ENCODE peak calls at places on chromosomes 2 and 18, in seven cellular contexts. X is heart right ventricle, K is WTC11, C is cardiac muscle cell, F is dorsolateral prefrontal cortex, I is BJ, S is psoas muscle. T is an unnamed sample.

GRCh38 chr2:218500501-218501060 is 67.6 kb downstream of the USP37 start:
- DNase-seq in F (no peak), C (no peak), S (no peak), I (no peak), X (no peak), K (no peak), T (no peak)

GRCh38 chr18:34767601-34768027 is 57.5 kb downstream of the DTNA start:
- DNase-seq in F (no peak), X (no peak), C (peak; percentile 64), K (no peak), I (peak; percentile 80), S (no peak), T (no peak)

GRCh38 chr2:102357975-102358374 is 2.4 kb downstream of the IL18R1 start:
- DNase-seq in I (no peak), C (no peak), F (no peak), S (no peak), X (no peak), K (no peak), T (no peak)

GRCh38 chr2:241808701-241809382 is at the start of gene NEU4:
- DNase-seq in S (peak; percentile 36), I (no peak), X (no peak), K (no peak), C (no peak), F (peak; percentile 17), T (no peak)

GRCh38 chr2:100018794-100019193 is 123.6 kb downstream of the AFF3 start:
- DNase-seq in F (no peak), C (no peak), I (peak; percentile 72), K (no peak), X (no peak), S (no peak), T (no peak)

GRCh38 chr2:69214898-69215297 is 172.1 kb downstream of the GFPT1 start:
- DNase-seq in K (no peak), X (peak; percentile 64), C (peak; percentile 71), I (no peak), F (no peak), S (no peak), T (no peak)

GRCh38 chr2:56077352-56077915 is 106.4 kb upstream of the CCDC85A start:
- DNase-seq in S (no peak), I (no peak), K (peak; percentile 63), X (no peak), C (peak; percentile 17), F (no peak), T (no peak)

GRCh38 chr2:7516447-7517121 is 599.4 kb downstream of the RNF144A start:
- DNase-seq in S (no peak), X (no peak), C (no peak), I (peak; percentile 83), K (no peak), F (no peak), T (no peak)

GRCh38 chr2:182133195-182133891 is 147.7 kb downstream of the PPP1R1C start:
- DNase-seq in C (peak; percentile 20), S (no peak), X (no peak), F (no peak), K (no peak), I (no peak), T (no peak)

GRCh38 chr2:217314021-217314460 is 454.2 kb upstream of the TNP1 start:
- DNase-seq in F (no peak), S (no peak), X (no peak), I (peak; percentile 68), K (no peak), C (no peak), T (no peak)

GRCh38 chr2:176122633-176123482 is at the start of gene HOXD9:
- DNase-seq in S (peak; percentile 72), K (peak; percentile 57), I (no peak), C (no peak), F (no peak), X (no peak), T (no peak)

GRCh38 chr2:54630841-54631497 is 92.5 kb upstream of the EML6 start:
- DNase-seq in F (no peak), I (no peak), C (no peak), S (no peak), K (no peak), X (no peak), T (no peak)

GRCh38 chr2:106562826-106563594 is 75.8 kb downstream of the CD8B2 start:
- DNase-seq in F (no peak), S (no peak), K (peak; percentile 52), X (no peak), C (peak; percentile 26), I (no peak), T (no peak)

GRCh38 chr2:174209325-174209724 is 39.0 kb downstream of the OLA1 start:
- DNase-seq in S (no peak), C (no peak), F (no peak), K (no peak), X (no peak), I (no peak), T (no peak)

GRCh38 chr2:85397925-85398331 is 12.2 kb downstream of the CAPG start:
- DNase-seq in K (no peak), F (no peak), I (no peak), X (no peak), S (no peak), C (no peak), T (no peak)

GRCh38 chr2:237591379-237591881 is 896 bp upstream of the RAB17 start:
- DNase-seq in F (no peak), K (no peak), C (peak; percentile 82), X (no peak), I (no peak), S (no peak), T (no peak)

GRCh38 chr18:7584646-7585271 is 17.6 kb downstream of the PTPRM start:
- DNase-seq in C (peak; percentile 33), K (no peak), F (no peak), I (no peak), X (no peak), S (no peak), T (no peak)

GRCh38 chr2:170073288-170073687 is 104.7 kb upstream of the MYO3B start:
- DNase-seq in X (peak; percentile 57), K (no peak), C (peak; percentile 95), S (peak; percentile 27), F (no peak), I (peak; percentile 8), T (no peak)

GRCh38 chr2:237171396-237171795 is 85.7 kb downstream of the COPS8 start:
- DNase-seq in X (no peak), I (peak; percentile 91), S (no peak), F (no peak), C (peak; percentile 97), K (no peak), T (no peak)

GRCh38 chr18:14089176-14089575 is 43.1 kb downstream of the ZNF519 start:
- DNase-seq in S (no peak), I (no peak), F (no peak), X (no peak), K (no peak), C (no peak), T (no peak)

GRCh38 chr2:230944123-230944653 is 19.1 kb upstream of the GPR55 start:
- DNase-seq in X (no peak), K (no peak), I (no peak), F (no peak), C (no peak), S (no peak), T (no peak)

GRCh38 chr2:223692227-223692947 is 90.2 kb upstream of the SCG2 start:
- DNase-seq in K (peak; percentile 54), S (no peak), C (peak; percentile 74), I (no peak), X (peak; percentile 10), F (no peak), T (no peak)

GRCh38 chr2:7899923-7900322 is 781.9 kb upstream of the ID2 start:
- DNase-seq in F (no peak), C (no peak), S (no peak), X (no peak), K (no peak), I (no peak), T (no peak)

GRCh38 chr2:76469066-76469465 is 758.4 kb upstream of the GCFC2 start:
- DNase-seq in S (no peak), C (no peak), I (no peak), K (no peak), X (no peak), F (no peak), T (no peak)

GRCh38 chr2:160491922-160492371 is 1.7 kb downstream of the RBMS1 start:
- DNase-seq in F (no peak), I (peak; percentile 37), X (no peak), K (no peak), C (peak; percentile 80), S (no peak), T (no peak)

GRCh38 chr2:43220982-43221659 is 5.3 kb downstream of the ZFP36L2 start:
- DNase-seq in I (peak; percentile 50), S (peak; percentile 75), K (peak; percentile 62), F (no peak), C (peak; percentile 96), X (peak; percentile 76), T (peak; percentile 29)

GRCh38 chr2:159030674-159031380 is 62.4 kb downstream of the TANC1 start:
- DNase-seq in F (no peak), S (peak; percentile 23), K (no peak), I (no peak), C (peak; percentile 91), X (peak; percentile 76), T (no peak)

GRCh38 chr2:139790807-139791206 is 1010.6 kb upstream of the NXPH2 start:
- DNase-seq in S (no peak), F (no peak), I (no peak), C (peak; percentile 57), X (no peak), K (no peak), T (no peak)
- TF ChIP-seq CTCF in S (peak; percentile 20), F (peak; percentile 44), I (no peak), C (peak; percentile 34), X (no peak), K (no peak), T (no peak)

DNA sequence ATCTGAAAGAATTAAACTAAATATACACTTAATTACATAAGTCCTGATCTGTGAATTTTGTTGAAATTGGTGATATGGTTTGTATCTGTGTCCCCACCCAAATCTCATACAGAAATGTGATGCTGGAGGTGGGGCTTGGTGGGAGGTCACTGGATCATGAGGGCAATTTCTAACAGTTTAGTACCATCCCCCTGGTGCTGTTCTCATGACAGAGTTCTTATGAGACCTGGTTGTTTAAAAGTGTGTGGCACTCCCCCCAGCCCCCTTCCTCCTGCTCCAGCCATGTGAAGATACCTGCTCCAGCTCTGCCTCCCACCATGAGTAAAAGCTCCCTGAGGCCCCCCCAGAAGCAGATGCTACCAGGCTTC is 18.7 kb downstream of the FEZ2 start:
- DNase-seq in C (no peak), X (no peak), I (no peak), K (no peak), S (no peak), F (no peak), T (no peak)
- TF ChIP-seq CTCF in C (no peak), X (no peak), I (no peak), K (no peak), S (no peak), F (no peak), T (no peak)

GRCh38 chr2:172613610-172614231 is 57.8 kb downstream of the PDK1 start:
- DNase-seq in I (no peak), S (no peak), C (peak; percentile 11), F (no peak), X (no peak), K (no peak), T (no peak)
- TF ChIP-seq CTCF in I (no peak), S (no peak), C (peak; percentile 18), F (no peak), X (no peak), K (no peak), T (no peak)

DNA sequence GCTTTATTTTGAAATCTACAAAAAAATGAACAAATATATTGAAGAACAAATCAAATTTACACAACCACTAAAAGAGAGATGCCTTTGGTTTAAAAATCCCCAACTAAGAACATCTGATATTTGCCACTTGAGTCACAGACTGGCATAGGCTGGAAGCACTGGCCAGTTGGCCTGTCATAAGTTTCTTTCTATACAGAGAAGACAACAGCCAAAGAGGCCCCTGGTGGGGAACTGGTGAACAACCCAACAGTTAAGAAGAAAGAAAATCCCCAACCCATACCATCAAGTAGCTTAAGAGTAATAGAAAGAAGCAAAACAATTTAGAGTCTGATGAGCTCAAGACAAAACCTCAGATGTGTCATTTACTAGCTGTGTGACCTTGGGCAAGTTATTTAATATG is 45.5 kb downstream of the OSR1 start:
- DNase-seq in C (peak; percentile 54), S (no peak), F (no peak), K (no peak), I (no peak), X (no peak), T (no peak)
- TF ChIP-seq CTCF in C (peak; percentile 53), S (peak; percentile 25), F (peak; percentile 22), K (no peak), I (peak; percentile 49), X (peak; percentile 26), T (no peak)

T was measured in natural killer cell.